ENCODE peak calls at places on chromosomes 11 and 22, in six cellular contexts. One of them, this sample, is unnamed.

GRCh38 chr11:113618360-113618759 is 87.7 kb downstream of the TMPRSS5 start:
- DNase-seq in thoracic aorta: no peak
- DNase-seq in breast epithelium: peak; percentile 45
- DNase-seq in astrocyte of the cerebellum: peak; percentile 46
- DNase-seq in RWPE1: peak; percentile 5
- DNase-seq in stomach: no peak
- DNase-seq in this sample: no peak

GRCh38 chr11:88231894-88232482 is 56.7 kb upstream of the RAB38 start:
- DNase-seq in stomach: no peak
- DNase-seq in breast epithelium: no peak
- DNase-seq in astrocyte of the cerebellum: peak; percentile 23
- DNase-seq in thoracic aorta: no peak
- DNase-seq in RWPE1: peak; percentile 46
- DNase-seq in this sample: no peak

GRCh38 chr22:42895087-42895486 is 38.0 kb upstream of the ARFGAP3 start:
- DNase-seq in thoracic aorta: no peak
- DNase-seq in RWPE1: no peak
- DNase-seq in astrocyte of the cerebellum: no peak
- DNase-seq in breast epithelium: no peak
- DNase-seq in stomach: no peak
- DNase-seq in this sample: no peak

GRCh38 chr11:76637491-76638266 is 32.9 kb downstream of the LRRC32 start:
- DNase-seq in stomach: no peak
- DNase-seq in thoracic aorta: no peak
- DNase-seq in RWPE1: no peak
- DNase-seq in breast epithelium: no peak
- DNase-seq in astrocyte of the cerebellum: no peak
- DNase-seq in this sample: peak; percentile 85

GRCh38 chr11:9861860-9862725 is 198.2 kb downstream of the SWAP70 start:
- DNase-seq in breast epithelium: peak; percentile 25
- DNase-seq in thoracic aorta: no peak
- DNase-seq in stomach: peak; percentile 47
- DNase-seq in astrocyte of the cerebellum: peak; percentile 67
- DNase-seq in RWPE1: peak; percentile 47
- DNase-seq in this sample: peak; percentile 47

GRCh38 chr22:35629406-35630234 is 12.5 kb upstream of the MB start:
- DNase-seq in astrocyte of the cerebellum: peak; percentile 98
- DNase-seq in thoracic aorta: peak; percentile 73
- DNase-seq in breast epithelium: peak; percentile 88
- DNase-seq in stomach: peak; percentile 50
- DNase-seq in RWPE1: peak; percentile 94
- DNase-seq in this sample: peak; percentile 81

GRCh38 chr11:19777342-19778102 is 64.9 kb downstream of the NAV2 start:
- DNase-seq in astrocyte of the cerebellum: peak; percentile 31
- DNase-seq in stomach: no peak
- DNase-seq in breast epithelium: no peak
- DNase-seq in RWPE1: peak; percentile 79
- DNase-seq in thoracic aorta: no peak
- DNase-seq in this sample: no peak

GRCh38 chr11:33178443-33179154 is 17.3 kb upstream of the CSTF3 start:
- DNase-seq in RWPE1: no peak
- DNase-seq in stomach: no peak
- DNase-seq in thoracic aorta: no peak
- DNase-seq in breast epithelium: no peak
- DNase-seq in astrocyte of the cerebellum: no peak
- DNase-seq in this sample: no peak

GRCh38 chr22:42807185-42807584 is 49.9 kb downstream of the ARFGAP3 start:
- DNase-seq in RWPE1: no peak
- DNase-seq in breast epithelium: no peak
- DNase-seq in thoracic aorta: no peak
- DNase-seq in stomach: no peak
- DNase-seq in astrocyte of the cerebellum: no peak
- DNase-seq in this sample: no peak

GRCh38 chr11:93085097-93085496 is 112.7 kb downstream of the SLC36A4 start:
- DNase-seq in breast epithelium: no peak
- DNase-seq in astrocyte of the cerebellum: no peak
- DNase-seq in RWPE1: no peak
- DNase-seq in thoracic aorta: no peak
- DNase-seq in stomach: no peak
- DNase-seq in this sample: peak; percentile 57

GRCh38 chr11:118194835-118195627 is 18.6 kb upstream of the SCN2B start:
- DNase-seq in RWPE1: peak; percentile 86
- DNase-seq in thoracic aorta: peak; percentile 31
- DNase-seq in astrocyte of the cerebellum: no peak
- DNase-seq in stomach: peak; percentile 94
- DNase-seq in breast epithelium: peak; percentile 45
- DNase-seq in this sample: no peak

GRCh38 chr11:55819330-55819729 is at the start of gene OR5D18:
- DNase-seq in astrocyte of the cerebellum: no peak
- DNase-seq in thoracic aorta: no peak
- DNase-seq in RWPE1: no peak
- DNase-seq in stomach: no peak
- DNase-seq in breast epithelium: no peak
- DNase-seq in this sample: no peak

GRCh38 chr11:14519692-14520085 is 497 bp downstream of the PSMA1 start:
- DNase-seq in stomach: no peak
- DNase-seq in astrocyte of the cerebellum: no peak
- DNase-seq in thoracic aorta: no peak
- DNase-seq in breast epithelium: no peak
- DNase-seq in RWPE1: peak; percentile 21
- DNase-seq in this sample: peak; percentile 60

GRCh38 chr11:132186193-132186592 is 815.8 kb downstream of the NTM start:
- DNase-seq in thoracic aorta: no peak
- DNase-seq in RWPE1: no peak
- DNase-seq in stomach: no peak
- DNase-seq in astrocyte of the cerebellum: no peak
- DNase-seq in breast epithelium: no peak
- DNase-seq in this sample: no peak

GRCh38 chr22:45512363-45512762 is 9.7 kb downstream of the FBLN1 start:
- DNase-seq in breast epithelium: no peak
- DNase-seq in RWPE1: no peak
- DNase-seq in astrocyte of the cerebellum: no peak
- DNase-seq in stomach: no peak
- DNase-seq in thoracic aorta: no peak
- DNase-seq in this sample: no peak

GRCh38 chr11:94525933-94526332 is 13.7 kb downstream of the C11orf97 start:
- DNase-seq in stomach: peak; percentile 88
- DNase-seq in RWPE1: no peak
- DNase-seq in breast epithelium: peak; percentile 69
- DNase-seq in astrocyte of the cerebellum: peak; percentile 51
- DNase-seq in thoracic aorta: peak; percentile 11
- DNase-seq in this sample: peak; percentile 62

GRCh38 chr22:33400061-33400840 is 342.1 kb upstream of the SYN3 start:
- DNase-seq in breast epithelium: no peak
- DNase-seq in thoracic aorta: no peak
- DNase-seq in astrocyte of the cerebellum: no peak
- DNase-seq in stomach: no peak
- DNase-seq in RWPE1: no peak
- DNase-seq in this sample: no peak

GRCh38 chr22:21629262-21630149 is at the start of gene YDJC:
- DNase-seq in stomach: peak; percentile 96
- DNase-seq in breast epithelium: peak; percentile 89
- DNase-seq in thoracic aorta: peak; percentile 70
- DNase-seq in RWPE1: peak; percentile 81
- DNase-seq in astrocyte of the cerebellum: peak; percentile 76
- DNase-seq in this sample: peak; percentile 87
- TF ChIP-seq CTCF in stomach: no peak
- TF ChIP-seq CTCF in breast epithelium: peak; percentile 84
- TF ChIP-seq CTCF in thoracic aorta: peak; percentile 95
- TF ChIP-seq CTCF in RWPE1: peak; percentile 64
- TF ChIP-seq CTCF in astrocyte of the cerebellum: peak; percentile 64
- TF ChIP-seq CTCF in this sample: no peak

DNA sequence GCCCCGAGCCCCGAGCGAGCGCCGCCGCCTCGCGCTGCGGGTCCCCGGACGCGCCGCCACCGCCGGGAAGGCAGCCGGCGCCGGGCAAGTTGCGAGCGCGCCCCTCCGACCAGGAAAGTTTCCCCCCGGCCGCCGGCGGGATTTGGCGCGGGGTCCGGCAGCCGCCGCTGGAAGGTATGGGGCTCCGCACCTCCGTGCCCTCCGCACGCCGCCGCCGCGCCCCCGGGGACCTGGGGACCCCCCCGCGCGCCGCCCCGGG is 281 bp downstream of the TSPAN18 start:
- DNase-seq in stomach: no peak
- DNase-seq in RWPE1: no peak
- DNase-seq in astrocyte of the cerebellum: no peak
- DNase-seq in breast epithelium: no peak
- DNase-seq in thoracic aorta: no peak
- DNase-seq in this sample: no peak
- TF ChIP-seq CTCF in stomach: no peak
- TF ChIP-seq CTCF in RWPE1: no peak
- TF ChIP-seq CTCF in astrocyte of the cerebellum: no peak
- TF ChIP-seq CTCF in breast epithelium: no peak
- TF ChIP-seq CTCF in thoracic aorta: no peak
- TF ChIP-seq CTCF in this sample: no peak

DNA sequence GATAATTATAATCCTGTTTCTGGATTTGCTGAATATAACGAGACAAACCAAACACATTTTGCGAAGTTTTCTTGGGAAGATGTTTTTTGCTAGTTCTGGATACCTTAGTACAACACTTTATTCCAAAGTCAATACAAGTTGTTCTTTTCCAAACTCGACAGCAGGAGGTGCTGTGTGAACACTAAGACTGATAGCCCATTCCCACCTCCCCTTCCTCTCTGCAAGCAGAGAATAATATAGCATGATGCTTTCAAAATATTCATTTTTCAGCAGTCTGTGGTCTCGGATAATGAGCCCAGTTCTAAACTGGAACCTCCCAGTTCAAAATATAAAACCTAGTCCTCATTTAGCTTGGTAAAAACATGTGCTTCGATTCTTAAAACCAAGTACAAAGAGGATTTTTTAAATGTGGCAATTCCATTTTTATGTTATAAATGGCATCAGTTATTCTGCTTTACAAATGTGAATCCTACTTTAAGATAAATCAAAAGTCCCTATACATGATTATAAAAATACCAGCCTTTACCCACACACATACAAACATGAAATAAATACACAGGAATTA is 129.1 kb downstream of the DCDC1 start:
- DNase-seq in breast epithelium: no peak
- DNase-seq in stomach: no peak
- DNase-seq in astrocyte of the cerebellum: peak; percentile 62
- DNase-seq in thoracic aorta: no peak
- DNase-seq in RWPE1: no peak
- DNase-seq in this sample: no peak
- TF ChIP-seq CTCF in breast epithelium: no peak
- TF ChIP-seq CTCF in stomach: no peak
- TF ChIP-seq CTCF in astrocyte of the cerebellum: peak; percentile 65
- TF ChIP-seq CTCF in thoracic aorta: no peak
- TF ChIP-seq CTCF in RWPE1: peak; percentile 32
- TF ChIP-seq CTCF in this sample: peak; percentile 42

DNA sequence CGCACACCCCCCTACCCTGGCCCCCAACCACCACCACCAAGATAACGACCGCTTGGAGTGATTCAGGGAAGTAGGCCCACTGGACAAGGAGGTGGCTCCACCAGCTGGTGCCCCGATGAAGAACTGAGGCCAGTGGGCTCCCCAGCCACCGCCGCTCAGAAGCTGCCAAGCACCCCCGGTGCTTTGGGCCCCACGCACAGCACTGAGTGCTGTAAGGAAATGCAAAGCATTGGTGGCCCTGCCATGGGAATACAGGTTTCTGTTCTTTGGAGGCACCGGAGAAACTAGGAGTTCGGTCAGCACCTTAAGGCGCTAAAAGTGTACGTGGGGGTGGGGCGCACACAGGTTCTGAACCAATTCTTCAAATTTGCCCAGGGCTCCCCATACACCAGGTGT is 664 bp upstream of the PRSS23 start:
- DNase-seq in RWPE1: no peak
- DNase-seq in stomach: no peak
- DNase-seq in breast epithelium: no peak
- DNase-seq in thoracic aorta: no peak
- DNase-seq in astrocyte of the cerebellum: no peak
- DNase-seq in this sample: no peak
- TF ChIP-seq CTCF in RWPE1: no peak
- TF ChIP-seq CTCF in stomach: no peak
- TF ChIP-seq CTCF in breast epithelium: no peak
- TF ChIP-seq CTCF in thoracic aorta: no peak
- TF ChIP-seq CTCF in astrocyte of the cerebellum: no peak
- TF ChIP-seq CTCF in this sample: no peak

GRCh38 chr22:19270873-19271272 is 20.6 kb downstream of the CLTCL1 start:
- DNase-seq in RWPE1: no peak
- DNase-seq in astrocyte of the cerebellum: no peak
- DNase-seq in thoracic aorta: no peak
- DNase-seq in breast epithelium: no peak
- DNase-seq in stomach: no peak
- DNase-seq in this sample: no peak
- TF ChIP-seq CTCF in RWPE1: no peak
- TF ChIP-seq CTCF in astrocyte of the cerebellum: no peak
- TF ChIP-seq CTCF in thoracic aorta: no peak
- TF ChIP-seq CTCF in breast epithelium: no peak
- TF ChIP-seq CTCF in stomach: no peak
- TF ChIP-seq CTCF in this sample: no peak

DNA sequence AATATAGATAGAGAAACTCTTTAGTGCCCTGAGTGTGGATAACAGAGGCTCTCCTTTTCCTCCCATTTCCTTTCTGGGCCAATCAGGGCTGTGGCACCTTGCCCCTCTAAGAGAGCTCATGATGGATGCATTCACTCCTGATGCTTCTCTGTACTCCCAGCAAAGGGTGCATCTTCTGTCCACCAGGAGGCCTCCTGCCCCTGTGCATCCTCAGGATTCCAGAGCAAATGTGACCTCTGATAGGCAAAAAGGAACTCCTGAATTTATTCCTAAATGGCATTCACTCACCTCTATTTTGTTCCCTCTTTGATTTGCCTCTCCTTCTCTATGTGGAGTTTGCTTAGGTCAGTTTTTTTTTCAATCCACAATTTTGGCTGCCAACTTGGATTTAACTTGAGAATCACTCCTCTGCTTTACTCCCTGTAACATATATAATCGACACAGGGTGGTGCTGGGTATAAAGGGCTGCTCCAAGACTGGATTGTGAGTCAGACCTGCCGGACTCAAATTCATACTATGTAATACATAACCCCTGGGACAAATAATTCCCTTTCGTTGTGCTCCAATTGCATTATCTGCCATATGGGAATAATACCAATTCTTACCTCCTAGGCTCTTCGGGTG is 1.1 kb upstream of the MRGPRX4 start:
- DNase-seq in stomach: no peak
- DNase-seq in RWPE1: peak; percentile 25
- DNase-seq in breast epithelium: no peak
- DNase-seq in thoracic aorta: no peak
- DNase-seq in astrocyte of the cerebellum: no peak
- DNase-seq in this sample: no peak
- TF ChIP-seq CTCF in stomach: no peak
- TF ChIP-seq CTCF in RWPE1: peak; percentile 66
- TF ChIP-seq CTCF in breast epithelium: no peak
- TF ChIP-seq CTCF in thoracic aorta: no peak
- TF ChIP-seq CTCF in astrocyte of the cerebellum: peak; percentile 45
- TF ChIP-seq CTCF in this sample: peak; percentile 39